ENCODE peak calls at places on chromosomes 11 and 22, in six cellular contexts. W is stomach, F is uterus, K is tibial nerve, Q is lower leg skin, J is endothelial cell of umbilical vein. O is an unnamed sample.

GRCh38 chr22:29503811-29504372 is 23.9 kb downstream of the NEFH start:
- DNase-seq in W (no peak), F (peak; percentile 68), K (peak; percentile 22), Q (peak; percentile 24), J (no peak), O (peak; percentile 57)

GRCh38 chr22:24338701-24339451 is 68.2 kb downstream of the SPECC1L start:
- DNase-seq in W (no peak), F (no peak), K (no peak), Q (no peak), J (no peak), O (peak; percentile 4)

GRCh38 chr11:78354741-78355705 is 62.6 kb downstream of the GAB2 start:
- DNase-seq in W (no peak), F (no peak), K (no peak), Q (no peak), J (no peak), O (peak; percentile 6)

GRCh38 chr11:74366576-74366975 is 31.7 kb downstream of the PGM2L1 start:
- DNase-seq in W (no peak), F (no peak), K (no peak), Q (no peak), J (peak; percentile 56), O (no peak)

GRCh38 chr11:109728056-109728455 is 306.1 kb downstream of the C11orf87 start:
- DNase-seq in W (no peak), F (no peak), K (no peak), Q (no peak), J (no peak), O (no peak)

GRCh38 chr11:120597250-120597649 is 85.7 kb downstream of the GRIK4 start:
- DNase-seq in W (no peak), F (no peak), K (no peak), Q (no peak), J (no peak), O (no peak)

GRCh38 chr22:28268176-28268575 is 349.1 kb upstream of the PITPNB start:
- DNase-seq in W (no peak), F (no peak), K (no peak), Q (no peak), J (peak; percentile 34), O (no peak)

GRCh38 chr11:13316528-13316961 is 39.0 kb downstream of the BMAL1 start:
- DNase-seq in W (no peak), F (peak; percentile 36), K (no peak), Q (no peak), J (no peak), O (no peak)

GRCh38 chr22:47090591-47091240 is 328.3 kb downstream of the TBC1D22A start:
- DNase-seq in W (no peak), F (no peak), K (no peak), Q (peak; percentile 47), J (peak; percentile 22), O (peak; percentile 96)

GRCh38 chr11:28756977-28757376 is 648.8 kb downstream of the METTL15 start:
- DNase-seq in W (no peak), F (no peak), K (no peak), Q (no peak), J (peak; percentile 83), O (no peak)

GRCh38 chr22:39114157-39114511 is 17.1 kb downstream of the APOBEC3H start:
- DNase-seq in W (no peak), F (no peak), K (no peak), Q (no peak), J (no peak), O (no peak)

GRCh38 chr22:22855617-22856308 is 31.9 kb upstream of the IGLL5 start:
- DNase-seq in W (no peak), F (no peak), K (no peak), Q (no peak), J (no peak), O (peak; percentile 11)

GRCh38 chr11:13207665-13208594 is 69.7 kb upstream of the BMAL1 start:
- DNase-seq in W (no peak), F (peak; percentile 23), K (peak; percentile 27), Q (no peak), J (peak; percentile 84), O (peak; percentile 59)

GRCh38 chr11:34051349-34052035 is at the start of gene CAPRIN1:
- DNase-seq in W (peak; percentile 87), F (peak; percentile 85), K (peak; percentile 61), Q (peak; percentile 78), J (peak; percentile 89), O (peak; percentile 95)

GRCh38 chr22:38865201-38866023 is 6.6 kb downstream of the CBX6 start:
- DNase-seq in W (no peak), F (peak; percentile 20), K (no peak), Q (no peak), J (no peak), O (no peak)

GRCh38 chr22:39489094-39490068 is 12.7 kb upstream of the MIEF1 start:
- DNase-seq in W (no peak), F (no peak), K (no peak), Q (no peak), J (no peak), O (no peak)

GRCh38 chr11:92591551-92591950 is 366.9 kb downstream of the FAT3 start:
- DNase-seq in W (no peak), F (no peak), K (no peak), Q (no peak), J (no peak), O (no peak)

GRCh38 chr11:19892876-19893275 is 180.2 kb downstream of the NAV2 start:
- DNase-seq in W (no peak), F (no peak), K (no peak), Q (no peak), J (no peak), O (no peak)

GRCh38 chr11:66529655-66530054 is 16.2 kb downstream of the ZDHHC24 start:
- DNase-seq in W (no peak), F (no peak), K (no peak), Q (no peak), J (no peak), O (no peak)

GRCh38 chr11:48107188-48107704 is 109.4 kb upstream of the OR4B1 start:
- DNase-seq in W (no peak), F (no peak), K (no peak), Q (no peak), J (no peak), O (no peak)

DNA sequence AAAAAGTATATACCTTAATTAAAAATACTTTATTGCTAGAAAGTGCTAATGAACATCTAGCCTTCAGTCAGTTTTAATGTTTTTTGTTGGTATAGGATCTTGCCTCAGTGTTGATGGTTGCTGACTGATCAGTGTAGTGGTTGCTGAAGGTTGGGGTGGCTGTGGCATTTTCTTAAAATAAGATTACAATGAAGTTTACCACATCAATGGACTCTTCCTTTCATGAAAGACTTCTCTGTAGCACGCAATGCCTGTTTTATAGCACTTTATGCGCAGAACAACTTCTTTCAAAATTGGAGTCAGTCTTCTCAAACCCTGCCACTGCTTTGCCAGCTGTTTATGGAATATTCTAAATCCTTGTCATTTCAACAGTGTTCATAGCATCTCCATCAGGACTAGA is 50.6 kb downstream of the LDLRAD3 start:
- DNase-seq in W (no peak), F (no peak), K (no peak), Q (no peak), J (no peak), O (no peak)
- TF ChIP-seq POLR2A in W (no peak), F (no peak), K (no peak), Q (no peak), J (no peak), O (no peak)

GRCh38 chr22:49965291-49966040 is 4.9 kb downstream of the PIM3 start:
- DNase-seq in W (peak; percentile 31), F (peak; percentile 20), K (peak; percentile 10), Q (no peak), J (no peak), O (no peak)

GRCh38 chr22:49967333-49968241 is 7.0 kb downstream of the PIM3 start:
- DNase-seq in W (peak; percentile 78), F (peak; percentile 53), K (peak; percentile 61), Q (peak; percentile 44), J (no peak), O (no peak)

GRCh38 chr22:49968313-49968830 is 7.8 kb downstream of the PIM3 start:
- DNase-seq in W (peak; percentile 34), F (peak; percentile 24), K (no peak), Q (no peak), J (no peak), O (no peak)

GRCh38 chr22:49966041-49966715 is 5.6 kb downstream of the PIM3 start:
- DNase-seq in W (peak; percentile 47), F (peak; percentile 19), K (no peak), Q (no peak), J (no peak), O (no peak)

DNA sequence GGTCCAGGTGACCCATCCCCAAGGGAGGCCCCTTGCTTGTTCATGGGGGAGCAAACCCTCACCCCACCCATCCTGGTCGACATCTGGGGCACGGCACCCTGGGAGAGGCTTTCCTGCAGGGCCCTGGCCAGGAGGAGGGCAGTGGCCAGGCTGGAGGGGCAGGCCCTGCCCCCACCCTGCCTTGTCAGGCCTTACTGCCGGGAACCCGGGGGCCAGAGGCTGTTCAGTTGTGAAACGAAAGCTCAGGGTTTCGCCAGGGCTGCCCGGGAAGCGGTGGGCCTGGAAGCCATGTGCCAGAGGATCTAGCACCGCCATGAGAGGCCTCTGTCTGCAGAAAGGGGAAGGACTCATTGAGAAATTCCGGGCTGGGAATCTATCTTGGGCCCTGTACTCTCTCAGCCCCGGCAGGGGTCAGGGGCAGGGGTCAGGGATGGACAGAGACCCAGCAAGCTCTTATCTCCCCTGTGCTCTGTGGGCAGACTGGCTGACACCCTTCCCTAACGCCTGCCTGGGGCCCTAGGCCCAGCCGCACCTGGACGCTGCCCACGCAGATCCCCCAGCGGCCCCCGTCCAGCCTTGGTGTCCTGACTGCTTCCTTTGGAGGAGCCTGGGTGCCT is 6.3 kb downstream of the PIM3 start:
- DNase-seq in W (peak; percentile 66), F (peak; percentile 57), K (peak; percentile 25), Q (peak; percentile 52), J (peak; percentile 24), O (no peak)
- TF ChIP-seq POLR2A in W (no peak), F (no peak), K (no peak), Q (no peak), J (no peak), O (no peak)

DNA sequence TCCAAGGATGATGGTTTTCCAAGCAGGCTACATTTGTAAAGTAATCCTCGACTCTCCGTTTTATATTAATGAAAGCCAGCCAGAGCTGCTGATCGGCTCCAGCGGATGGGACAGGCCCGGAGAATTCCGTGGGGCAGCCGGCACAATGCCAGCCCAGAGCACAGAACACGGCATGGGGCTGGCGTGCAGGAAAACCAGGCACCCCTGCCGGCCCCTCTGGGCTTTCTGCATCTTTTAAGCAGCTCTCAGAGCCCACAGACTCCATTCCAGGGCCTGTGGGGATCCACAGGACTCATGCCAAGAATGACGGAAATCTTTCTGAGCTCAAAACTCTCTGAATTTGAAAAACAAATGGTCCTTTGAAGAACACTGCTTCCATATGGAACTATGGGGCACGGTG is 212.2 kb downstream of the CTTN start:
- DNase-seq in W (no peak), F (no peak), K (no peak), Q (no peak), J (no peak), O (no peak)
- TF ChIP-seq POLR2A in W (no peak), F (no peak), K (no peak), Q (no peak), J (no peak), O (no peak)

GRCh38 chr11:124605719-124606118 is 5.5 kb upstream of the PANX3 start:
- DNase-seq in W (no peak), F (no peak), K (no peak), Q (no peak), J (no peak), O (no peak)
- TF ChIP-seq POLR2A in W (no peak), F (no peak), K (no peak), Q (no peak), J (no peak), O (no peak)

GRCh38 chr22:41902016-41902415 is 12.9 kb downstream of the SHISA8 start:
- DNase-seq in W (no peak), F (no peak), K (no peak), Q (no peak), J (no peak), O (no peak)
- TF ChIP-seq POLR2A in W (no peak), F (no peak), K (no peak), Q (no peak), J (no peak), O (no peak)

GRCh38 chr11:12110201-12110713 is at the start of gene MICAL2:
- DNase-seq in W (peak; percentile 91), F (peak; percentile 90), K (peak; percentile 76), Q (peak; percentile 83), J (peak; percentile 87), O (peak; percentile 93)
- TF ChIP-seq POLR2A in W (no peak), F (peak; percentile 91), K (peak; percentile 73), Q (no peak), J (peak; percentile 85), O (peak; percentile 80)

O was measured in erythroblast.